ENCODE peak calls at places on chromosomes 2 and 18, in six cellular contexts. V is IMR-90, C is H9, Z is mesenchymal stem cell, H is neuronal stem cell, L is H1. B is an unnamed sample.

GRCh38 chr2:109432421-109432820 is 181.3 kb downstream of the SEPTIN10 start:
- DNase-seq in V (no peak), C (no peak), H (no peak), Z (no peak), L (no peak), B (no peak)

GRCh38 chr2:239208470-239209180 is 192.2 kb downstream of the HDAC4 start:
- DNase-seq in V (no peak), Z (no peak), C (no peak), L (no peak), H (no peak), B (no peak)

GRCh38 chr2:157990173-157990572 is 111.5 kb upstream of the UPP2 start:
- DNase-seq in C (no peak), V (no peak), L (no peak), H (peak; percentile 21), Z (no peak), B (no peak)

GRCh38 chr18:78770149-78771139 is 209.2 kb upstream of the SALL3 start:
- DNase-seq in H (no peak), V (no peak), Z (no peak), L (no peak), C (peak; percentile 62), B (no peak)

GRCh38 chr18:61901334-61901986 is 8.7 kb upstream of the RNF152 start:
- DNase-seq in C (peak; percentile 79), V (peak; percentile 53), L (peak; percentile 61), H (peak; percentile 48), Z (peak; percentile 64), B (peak; percentile 88)

GRCh38 chr2:180520206-180520605 is 460.2 kb upstream of the UBE2E3 start:
- DNase-seq in V (peak; percentile 18), Z (peak; percentile 45), H (no peak), L (no peak), C (no peak), B (no peak)

GRCh38 chr2:97691166-97691565 is 21.7 kb downstream of the C2orf92 start:
- DNase-seq in Z (no peak), H (no peak), V (no peak), C (peak; percentile 82), L (peak; percentile 70), B (no peak)

GRCh38 chr2:160380613-160381012 is 113.0 kb downstream of the RBMS1 start:
- DNase-seq in H (no peak), V (no peak), L (no peak), Z (no peak), C (no peak), B (no peak)

GRCh38 chr18:23547806-23548205 is 38.5 kb downstream of the NPC1 start:
- DNase-seq in L (no peak), H (no peak), Z (peak; percentile 59), C (no peak), V (no peak), B (peak; percentile 48)

GRCh38 chr2:47309472-47309951 is 93.4 kb upstream of the MSH2 start:
- DNase-seq in L (no peak), Z (no peak), C (no peak), V (no peak), H (no peak), B (no peak)

GRCh38 chr2:42959148-42959992 is 167.0 kb upstream of the HAAO start:
- DNase-seq in H (no peak), V (peak; percentile 61), Z (no peak), L (no peak), C (no peak), B (no peak)

GRCh38 chr2:194826241-194826640 is 830.8 kb upstream of the SLC39A10 start:
- DNase-seq in V (no peak), C (no peak), L (no peak), Z (peak; percentile 32), H (no peak), B (no peak)

GRCh38 chr2:237488295-237488694 is 1.2 kb downstream of the MLPH start:
- DNase-seq in H (no peak), C (no peak), V (no peak), L (no peak), Z (no peak), B (no peak)

GRCh38 chr2:134287323-134287722 is 33.5 kb downstream of the MGAT5 start:
- DNase-seq in H (no peak), L (no peak), Z (no peak), V (no peak), C (no peak), B (no peak)

GRCh38 chr2:110819711-110820110 is 87.3 kb downstream of the ACOXL start:
- DNase-seq in H (no peak), C (no peak), L (no peak), V (no peak), Z (no peak), B (no peak)

GRCh38 chr2:217887841-217888665 is 114.7 kb downstream of the TNS1 start:
- DNase-seq in Z (no peak), V (peak; percentile 21), H (no peak), C (no peak), L (no peak), B (no peak)

GRCh38 chr18:48003426-48004349 is 73.2 kb upstream of the SMAD2 start:
- DNase-seq in L (no peak), Z (peak; percentile 6), V (no peak), H (no peak), C (no peak), B (peak; percentile 88)

GRCh38 chr2:195392446-195393336 is 264.3 kb upstream of the SLC39A10 start:
- DNase-seq in C (no peak), H (no peak), V (no peak), L (no peak), Z (no peak), B (no peak)

GRCh38 chr18:22639026-22639463 is 221.3 kb upstream of the CTAGE1 start:
- DNase-seq in C (no peak), L (no peak), Z (peak; percentile 30), V (peak; percentile 88), H (no peak), B (no peak)

GRCh38 chr2:20449501-20450200 is 2.8 kb downstream of the RHOB start:
- DNase-seq in V (peak; percentile 46), Z (peak; percentile 88), C (no peak), H (no peak), L (no peak), B (peak; percentile 78)

GRCh38 chr2:38775921-38776225 is 2.1 kb upstream of the GEMIN6 start:
- DNase-seq in Z (no peak), L (no peak), C (no peak), H (no peak), V (no peak), B (no peak)

DNA sequence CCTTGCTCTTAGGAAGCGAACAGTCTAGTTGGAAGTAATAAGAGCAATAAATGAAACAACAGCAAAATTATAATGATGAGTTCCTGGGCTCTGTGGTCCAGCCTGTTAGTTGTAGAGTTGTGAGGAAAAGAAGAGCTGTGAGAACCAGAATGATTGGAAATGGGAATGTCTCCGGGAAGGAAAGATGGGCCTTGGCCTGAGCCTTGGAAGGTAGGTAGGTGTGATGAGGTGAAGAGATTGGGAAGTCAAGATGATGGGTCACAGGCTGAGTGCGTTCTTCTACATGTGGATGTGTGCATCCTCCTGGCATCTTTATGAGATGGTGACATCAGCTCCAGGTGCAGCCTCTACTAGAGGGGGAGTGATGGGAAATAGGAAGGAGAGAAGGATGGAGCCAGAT is 115.2 kb upstream of the EML6 start:
- DNase-seq in C (no peak), L (no peak), Z (no peak), H (no peak), V (no peak), B (no peak)
- H2BK5ac ChIP-seq in C (no peak overlapping the region), L (no peak overlapping the region), Z (no peak overlapping the region), H (no peak overlapping the region), V (no peak overlapping the region), B (no peak overlapping the region)

GRCh38 chr2:171541202-171541884 is 19.1 kb downstream of the CYBRD1 start:
- DNase-seq in V (no peak), C (peak; percentile 48), H (no peak), L (peak; percentile 73), Z (no peak), B (no peak)
- H3K14ac ChIP-seq in V (no peak overlapping the region), C (no peak overlapping the region), H (no peak overlapping the region), L (no peak overlapping the region), Z (no peak overlapping the region), B (no peak overlapping the region)

DNA sequence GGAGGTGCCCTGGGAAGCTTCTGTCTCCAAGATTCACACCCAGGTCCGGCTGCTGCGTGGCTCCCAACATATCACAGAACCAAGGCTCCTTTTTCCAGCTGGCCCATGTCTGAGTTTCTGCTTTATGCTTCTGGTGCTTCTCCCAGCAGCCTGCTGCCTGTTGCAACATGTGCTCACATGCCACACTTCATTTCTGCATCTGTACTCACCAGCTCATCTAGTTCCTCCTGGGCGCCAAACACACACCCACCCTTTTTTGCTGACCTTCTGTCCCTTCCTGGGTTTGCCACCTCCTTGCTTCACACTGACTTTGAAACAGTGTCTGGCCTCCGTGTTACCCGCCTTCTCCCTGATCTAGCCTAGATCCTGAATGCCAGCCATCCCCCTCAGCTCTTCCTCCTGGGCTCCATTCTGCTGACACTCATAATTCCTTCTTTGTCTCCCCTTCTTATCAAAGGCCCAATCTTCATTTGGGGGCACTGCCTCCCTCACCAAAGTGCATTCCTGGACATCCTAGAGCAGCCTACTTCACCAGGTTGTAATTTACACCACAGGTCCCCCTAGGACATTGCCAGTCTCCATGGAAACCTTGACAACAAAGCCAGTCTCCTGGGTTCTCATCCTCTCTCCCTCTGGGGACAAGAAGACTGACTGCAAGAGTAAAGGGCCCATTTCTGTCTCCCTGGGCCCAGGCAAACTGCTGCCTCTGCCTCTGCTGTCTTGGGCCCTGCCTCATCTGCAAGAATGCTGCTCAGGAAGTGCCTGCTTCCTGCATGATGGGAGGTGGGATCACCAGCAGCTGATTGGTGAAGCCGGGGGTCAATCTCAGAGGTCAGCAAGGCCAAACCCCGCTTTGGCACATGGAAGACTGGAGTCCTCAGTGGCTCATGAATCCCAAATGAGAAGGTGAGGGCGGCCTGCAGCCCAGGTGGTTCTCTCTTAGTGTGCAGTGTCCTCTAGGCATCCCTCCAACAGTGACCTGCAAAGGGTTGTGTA is 13.9 kb upstream of the PROM2 start:
- DNase-seq in H (no peak), V (peak; percentile 7), Z (no peak), L (no peak), C (no peak), B (no peak)
- H2BK5ac ChIP-seq in H (no peak overlapping the region), V (no peak overlapping the region), Z (no peak overlapping the region), L (no peak overlapping the region), C (no peak overlapping the region), B (no peak overlapping the region)

GRCh38 chr2:145836986-145837385 is 1317.1 kb upstream of the ZEB2 start:
- DNase-seq in Z (no peak), C (no peak), H (no peak), L (no peak), V (no peak), B (no peak)

GRCh38 chr2:145827235-145827634 is 1307.3 kb upstream of the ZEB2 start:
- DNase-seq in C (no peak), H (no peak), V (no peak), L (no peak), Z (no peak), B (no peak)

GRCh38 chr2:145829931-145830330 is 1310.0 kb upstream of the ZEB2 start:
- DNase-seq in C (no peak), Z (no peak), V (no peak), L (no peak), H (no peak), B (no peak)

GRCh38 chr2:145835665-145836064 is 1315.7 kb upstream of the ZEB2 start:
- DNase-seq in H (no peak), V (no peak), Z (no peak), C (no peak), L (no peak), B (no peak)

GRCh38 chr2:145832681-145833080 is 1312.8 kb upstream of the ZEB2 start:
- DNase-seq in Z (no peak), L (no peak), V (no peak), C (no peak), H (no peak), B (no peak)
- H3K14ac ChIP-seq in Z (no peak overlapping the region), L (no peak overlapping the region), V (no peak overlapping the region), C (no peak overlapping the region), H (no peak overlapping the region), B (no peak overlapping the region)

GRCh38 chr2:54403512-54404238 is 52.5 kb upstream of the SPTBN1 start:
- DNase-seq in L (no peak), H (no peak), V (no peak), Z (peak; percentile 27), C (no peak), B (no peak)
- H2BK5ac ChIP-seq in L (no peak overlapping the region), H (no peak overlapping the region), V (peak overlapping the region; percentile 40), Z (no peak overlapping the region), C (no peak overlapping the region), B (no peak overlapping the region)